ENCODE peak calls at places on chromosomes 12 and 14, in seven cellular contexts. M, G, T, O, J, N and Z are unnamed samples.

GRCh38 chr12:2256915-2257314 is 204.1 kb downstream of the CACNA1C start:
- DNase-seq in M (no peak), G (no peak), T (no peak), O (no peak), J (peak; percentile 47), N (peak; percentile 59), Z (no peak)

GRCh38 chr12:39272934-39273770 is 169.8 kb downstream of the KIF21A start:
- DNase-seq in M (no peak), G (peak; percentile 20), T (peak; percentile 22), O (no peak), J (peak; percentile 67), N (peak; percentile 55), Z (no peak)

GRCh38 chr14:34650786-34651584 is 21.0 kb upstream of the SNX6 start:
- DNase-seq in M (no peak), G (no peak), T (peak; percentile 56), O (no peak), J (peak; percentile 100), N (peak; percentile 99), Z (no peak)

GRCh38 chr14:100030441-100031153 is 34.6 kb upstream of the EVL start:
- DNase-seq in M (no peak), G (no peak), T (no peak), O (no peak), J (peak; percentile 94), N (peak; percentile 83), Z (no peak)

GRCh38 chr12:52836042-52836466 is 1.9 kb upstream of the KRT79 start:
- DNase-seq in M (no peak), G (no peak), T (no peak), O (no peak), J (peak; percentile 74), N (peak; percentile 57), Z (peak; percentile 40)

GRCh38 chr12:86719381-86719780 is 463.2 kb upstream of the MGAT4C start:
- DNase-seq in M (no peak), G (no peak), T (no peak), O (no peak), J (peak; percentile 78), N (peak; percentile 42), Z (no peak)

GRCh38 chr14:32109676-32110075 is 32.6 kb downstream of the ARHGAP5 start:
- DNase-seq in M (no peak), G (no peak), T (no peak), O (no peak), J (peak; percentile 82), N (peak; percentile 76), Z (no peak)

GRCh38 chr12:22738945-22739344 is 114.0 kb downstream of the ETNK1 start:
- DNase-seq in M (no peak), G (no peak), T (no peak), O (no peak), J (peak; percentile 76), N (peak; percentile 49), Z (no peak)

GRCh38 chr12:80504389-80505153 is 60.5 kb downstream of the PTPRQ start:
- DNase-seq in M (no peak), G (no peak), T (no peak), O (no peak), J (peak; percentile 46), N (peak; percentile 46), Z (no peak)

GRCh38 chr12:123075092-123075491 is 75.8 kb downstream of the PITPNM2 start:
- DNase-seq in M (no peak), G (no peak), T (no peak), O (no peak), J (no peak), N (no peak), Z (no peak)

GRCh38 chr14:95068521-95068920 is 88.8 kb downstream of the DICER1 start:
- DNase-seq in M (no peak), G (no peak), T (no peak), O (no peak), J (no peak), N (no peak), Z (no peak)

GRCh38 chr14:81738946-81739659 is 205.4 kb upstream of the SEL1L start:
- DNase-seq in M (no peak), G (no peak), T (no peak), O (no peak), J (no peak), N (no peak), Z (no peak)

GRCh38 chr12:124389537-124390441 is 94.9 kb downstream of the RFLNA start:
- DNase-seq in M (no peak), G (peak; percentile 48), T (no peak), O (no peak), J (no peak), N (no peak), Z (no peak)

GRCh38 chr12:27305673-27306504 is 26.7 kb upstream of the BMAL2 start:
- DNase-seq in M (no peak), G (no peak), T (peak; percentile 27), O (no peak), J (peak; percentile 78), N (peak; percentile 76), Z (no peak)

GRCh38 chr12:42129595-42130204 is 15.0 kb downstream of the GXYLT1 start:
- DNase-seq in M (no peak), G (peak; percentile 13), T (peak; percentile 61), O (no peak), J (peak; percentile 86), N (peak; percentile 89), Z (no peak)

GRCh38 chr12:12872139-12872933 is 19.0 kb upstream of the GPRC5A start:
- DNase-seq in M (no peak), G (peak; percentile 74), T (peak; percentile 87), O (no peak), J (peak; percentile 80), N (peak; percentile 79), Z (no peak)

GRCh38 chr12:8953773-8954402 is 4.4 kb upstream of the M6PR start:
- DNase-seq in M (no peak), G (peak; percentile 25), T (no peak), O (no peak), J (no peak), N (no peak), Z (peak; percentile 32)

GRCh38 chr12:124289634-124290600 is 5.0 kb upstream of the RFLNA start:
- DNase-seq in M (no peak), G (no peak), T (no peak), O (no peak), J (peak; percentile 31), N (peak; percentile 21), Z (no peak)

GRCh38 chr14:99524804-99525698 is 43.8 kb downstream of the CCNK start:
- DNase-seq in M (no peak), G (peak; percentile 38), T (no peak), O (no peak), J (peak; percentile 51), N (peak; percentile 54), Z (no peak)

DNA sequence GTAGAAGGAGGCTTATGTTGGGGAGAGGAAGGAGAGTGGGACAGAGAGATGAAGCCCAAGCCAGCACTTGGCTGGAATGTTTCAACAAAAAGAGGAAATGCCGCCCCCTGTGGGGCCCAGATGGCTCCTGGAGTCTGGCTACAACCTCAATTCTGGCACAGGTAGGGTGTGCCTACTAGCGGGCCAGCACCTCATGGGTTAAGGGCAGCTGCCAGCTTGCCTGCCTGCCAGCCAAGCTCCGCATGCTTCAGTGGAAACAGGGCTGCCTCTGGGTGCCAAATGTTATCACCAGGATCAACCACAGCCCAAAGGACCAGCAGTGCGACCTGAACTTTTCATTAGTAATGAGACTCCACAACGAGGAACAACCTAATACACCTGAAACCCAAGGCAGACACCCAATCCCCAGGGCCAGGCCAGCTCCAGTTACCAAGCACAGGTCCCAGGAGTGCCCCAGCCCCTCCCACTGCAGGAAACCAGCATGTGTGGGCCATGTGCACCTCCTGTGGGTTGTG is 11.3 kb downstream of the RAB15 start:
- DNase-seq in M (no peak), G (no peak), T (no peak), O (no peak), J (no peak), N (no peak), Z (no peak)
- TF ChIP-seq CTCF in M (no peak), G (no peak), T (no peak), O (no peak), J (peak; percentile 0), N (peak; percentile 34), Z (no peak)

GRCh38 chr12:25119020-25119419 is 75.9 kb downstream of the DNAI7 start:
- DNase-seq in M (no peak), G (no peak), T (no peak), O (no peak), J (no peak), N (peak; percentile 8), Z (no peak)
- TF ChIP-seq CTCF in M (no peak), G (no peak), T (peak; percentile 17), O (no peak), J (no peak), N (peak; percentile 18), Z (no peak)

GRCh38 chr12:4975574-4975973 is 65.9 kb downstream of the KCNA1 start:
- DNase-seq in M (no peak), G (no peak), T (no peak), O (no peak), J (no peak), N (no peak), Z (no peak)
- TF ChIP-seq CTCF in M (no peak), G (no peak), T (no peak), O (no peak), J (no peak), N (no peak), Z (no peak)

DNA sequence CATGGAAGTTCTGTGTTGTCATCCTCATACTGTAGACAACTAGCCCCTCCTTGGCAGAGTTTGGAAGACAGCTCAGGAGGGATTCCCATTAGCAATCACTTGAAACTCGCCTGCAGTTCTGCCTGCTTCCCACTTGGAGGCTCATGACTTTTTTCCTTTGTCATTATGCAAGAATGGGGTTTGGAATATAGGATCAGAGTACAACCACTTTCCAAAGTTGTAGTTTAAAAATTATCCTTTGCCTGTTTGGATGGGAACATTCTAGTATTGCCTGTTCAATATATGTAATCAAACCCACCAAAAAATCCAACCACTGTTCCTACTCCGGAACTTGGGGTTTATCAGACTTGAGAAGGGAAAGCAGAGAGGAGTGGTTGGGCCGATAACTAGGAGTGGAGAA is 2.1 kb upstream of the GPD1 start:
- DNase-seq in M (no peak), G (no peak), T (peak; percentile 27), O (no peak), J (peak; percentile 57), N (peak; percentile 78), Z (no peak)
- TF ChIP-seq CTCF in M (peak; percentile 34), G (peak; percentile 36), T (peak; percentile 60), O (no peak), J (peak; percentile 51), N (peak; percentile 72), Z (no peak)